ENCODE peak calls at places on chromosome 4, in four cellular contexts. G is anterior cingulate cortex, C is AG04449, Y is Right ventricle myocardium superior. D is an unnamed sample.

GRCh38 chr4:73875401-73875800 is 6.2 kb downstream of the CXCL1 start:
- DNase-seq in G (no peak), C (no peak), Y (no peak), D (no peak)

GRCh38 chr4:182671231-182671630 is 246.0 kb downstream of the DCTD start:
- DNase-seq in G (no peak), C (no peak), Y (no peak), D (no peak)

GRCh38 chr4:152451496-152451895 is 84.4 kb downstream of the FBXW7 start:
- DNase-seq in G (no peak), C (no peak), Y (no peak), D (no peak)

GRCh38 chr4:21952549-21952948 is 4.0 kb upstream of the KCNIP4 start:
- DNase-seq in G (no peak), C (no peak), Y (no peak), D (no peak)

GRCh38 chr4:128384765-128385164 is 97.2 kb upstream of the PGRMC2 start:
- DNase-seq in G (no peak), C (no peak), Y (no peak), D (no peak)

GRCh38 chr4:147037089-147037488 is 91.4 kb upstream of the TTC29 start:
- DNase-seq in G (peak), C (no peak), Y (peak), D (no peak)

GRCh38 chr4:84596826-84597225 is 13.9 kb downstream of the CDS1 start:
- DNase-seq in G (no peak), C (no peak), Y (no peak), D (no peak)

GRCh38 chr4:54226399-54227260 is 2.5 kb upstream of the PDGFRA start:
- DNase-seq in G (no peak), C (no peak), Y (peak), D (peak)

GRCh38 chr4:153005914-153006381 is 69.8 kb downstream of the FHDC1 start:
- DNase-seq in G (no peak), C (no peak), Y (no peak), D (no peak)

GRCh38 chr4:190016369-190017289 is 10.4 kb downstream of the FRG2 start:
- DNase-seq in G (no peak), C (no peak), Y (no peak), D (no peak)

GRCh38 chr4:146379744-146380143 is 142.0 kb downstream of the SLC10A7 start:
- DNase-seq in G (no peak), C (no peak), Y (no peak), D (no peak)

GRCh38 chr4:89290727-89291126 is 16.9 kb downstream of the GPRIN3 start:
- DNase-seq in G (peak), C (no peak), Y (no peak), D (no peak)

GRCh38 chr4:93994175-93994994 is 165.8 kb downstream of the ATOH1 start:
- DNase-seq in G (no peak), C (no peak), Y (no peak), D (no peak)

GRCh38 chr4:16859031-16859430 is 39.4 kb downstream of the LDB2 start:
- DNase-seq in G (no peak), C (no peak), Y (no peak), D (no peak)

GRCh38 chr4:72505314-72505744 is 63.7 kb downstream of the ADAMTS3 start:
- DNase-seq in G (no peak), C (peak), Y (no peak), D (no peak)

GRCh38 chr4:43331226-43332078 is 438.9 kb downstream of the GRXCR1 start:
- DNase-seq in G (no peak), C (no peak), Y (no peak), D (no peak)

GRCh38 chr4:81470456-81471327 is 1.0 kb downstream of the RASGEF1B start:
- DNase-seq in G (peak), C (no peak), Y (peak), D (no peak)

GRCh38 chr4:150402968-150403367 is 179.0 kb upstream of the MAB21L2 start:
- DNase-seq in G (peak), C (no peak), Y (peak), D (peak)

GRCh38 chr4:71260544-71260943 is 78.3 kb upstream of the SLC4A4 start:
- DNase-seq in G (no peak), C (no peak), Y (no peak), D (no peak)

GRCh38 chr4:159787901-159788300 is 685.0 kb downstream of the RAPGEF2 start:
- DNase-seq in G (no peak), C (no peak), Y (no peak), D (no peak)

GRCh38 chr4:65580551-65580950 is 89.7 kb downstream of the EPHA5 start:
- DNase-seq in G (no peak), C (no peak), Y (no peak), D (no peak)

GRCh38 chr4:94676910-94677309 is 80.8 kb upstream of the BMPR1B start:
- DNase-seq in G (no peak), C (no peak), Y (no peak), D (no peak)

GRCh38 chr4:24226667-24227066 is 336.8 kb upstream of the PPARGC1A start:
- DNase-seq in G (no peak), C (no peak), Y (no peak), D (no peak)

GRCh38 chr4:41880840-41881831 is 54.1 kb upstream of the TMEM33 start:
- DNase-seq in G (no peak), C (no peak), Y (no peak), D (no peak)

GRCh38 chr4:156346959-156347385 is 393.3 kb upstream of the CTSO start:
- DNase-seq in G (no peak), C (no peak), Y (no peak), D (no peak)

GRCh38 chr4:113684534-113685091 is 76.9 kb downstream of the CAMK2D start:
- DNase-seq in G (peak), C (no peak), Y (peak), D (peak)

D was measured in psoas muscle.